ENCODE peak calls at places on chromosomes 7 and 10, in four cellular contexts. C is AG09309, B is neuronal stem cell, U is OCI-LY7. Q is an unnamed sample.
A peak's percentile ranks its signal among the peaks of the same experiment; 100 is the strongest.

GRCh38 chr10:132607491-132607890 is 69.9 kb downstream of the INPP5A start:
- DNase-seq in U (no peak), B (no peak), C (no peak), Q (no peak)

GRCh38 chr10:42960491-42961155 is 116.2 kb upstream of the RET start:
- DNase-seq in B (no peak), U (no peak), C (no peak), Q (no peak)

GRCh38 chr10:89352039-89352597 is 24.3 kb downstream of the IFIT3 start:
- DNase-seq in B (no peak), U (no peak), C (peak; percentile 94), Q (peak; percentile 78)

GRCh38 chr10:112970036-112970435 is 20.0 kb downstream of the TCF7L2 start:
- DNase-seq in C (no peak), U (no peak), B (no peak), Q (no peak)

GRCh38 chr7:7989133-7989984 is 20.8 kb downstream of the GLCCI1 start:
- DNase-seq in C (no peak), B (no peak), U (no peak), Q (no peak)

GRCh38 chr10:27558612-27559020 is 54.5 kb downstream of the RAB18 start:
- DNase-seq in C (peak; percentile 20), B (peak; percentile 26), U (peak; percentile 68), Q (peak; percentile 9)

GRCh38 chr10:127314797-127315196 is 118.4 kb upstream of the INSYN2A start:
- DNase-seq in C (no peak), U (no peak), B (no peak), Q (no peak)

GRCh38 chr7:139901840-139902370 is 72.8 kb downstream of the TBXAS1 start:
- DNase-seq in B (no peak), U (no peak), C (no peak), Q (no peak)

GRCh38 chr10:103837370-103838094 is 17.8 kb downstream of the SH3PXD2A start:
- DNase-seq in U (peak; percentile 70), B (no peak), C (no peak), Q (no peak)

GRCh38 chr7:128344431-128344774 is 695 bp upstream of the RBM28 start:
- DNase-seq in U (no peak), B (no peak), C (no peak), Q (no peak)
- H3K4me3 ChIP-seq in U (no peak overlapping the region), B (no peak overlapping the region), C (no peak overlapping the region), Q (no peak overlapping the region)

GRCh38 chr10:117550042-117550441 is 7.5 kb downstream of the EMX2 start:
- DNase-seq in C (no peak), B (no peak), U (no peak), Q (no peak)
- H3K4me3 ChIP-seq in C (no peak overlapping the region), B (no peak overlapping the region), U (no peak overlapping the region), Q (no peak overlapping the region)

DNA sequence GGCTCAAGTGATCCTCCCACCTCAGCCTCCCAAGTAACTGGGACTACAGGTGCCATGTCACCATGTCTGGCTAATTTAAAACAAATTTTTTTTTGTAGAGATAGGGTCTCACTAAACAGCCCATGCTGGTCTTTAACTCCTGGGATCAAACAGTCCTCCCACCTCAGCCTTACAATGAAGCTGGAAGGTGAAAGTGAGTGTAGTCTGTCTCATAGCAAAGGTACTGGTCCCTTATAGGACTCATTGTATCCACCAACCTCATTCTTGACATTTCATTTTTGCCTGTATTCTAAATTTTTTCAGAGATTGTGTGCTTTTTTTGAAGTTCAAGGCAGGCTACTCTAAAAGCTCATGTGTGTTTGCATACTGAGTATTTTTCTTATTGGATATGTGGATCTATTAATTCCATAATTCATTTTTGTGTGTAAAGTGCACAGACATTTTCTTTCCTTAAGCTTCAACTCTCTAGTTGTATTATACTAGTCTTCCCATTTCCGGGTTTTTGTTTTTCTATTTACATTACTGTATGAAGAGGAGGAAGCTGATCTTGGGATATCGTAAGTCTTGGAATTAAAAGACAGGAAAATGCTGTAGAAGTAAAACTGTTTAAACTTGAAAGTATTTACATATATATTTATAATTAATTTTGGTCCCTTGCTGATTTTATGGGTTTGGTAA is 13.3 kb downstream of the KMT2E start:
- DNase-seq in B (no peak), U (no peak), C (no peak), Q (no peak)
- H3K4me3 ChIP-seq in B (no peak overlapping the region), U (no peak overlapping the region), C (no peak overlapping the region), Q (no peak overlapping the region)

GRCh38 chr7:15684834-15685233 is 1.6 kb downstream of the MEOX2 start:
- DNase-seq in B (peak; percentile 20), C (no peak), U (no peak), Q (no peak)

GRCh38 chr7:15686209-15686956 is at the start of gene MEOX2:
- DNase-seq in C (no peak), U (no peak), B (peak; percentile 44), Q (peak; percentile 62)

GRCh38 chr7:15686957-15687644 is 618 bp upstream of the MEOX2 start:
- DNase-seq in B (peak; percentile 12), C (no peak), U (no peak), Q (no peak)

GRCh38 chr7:15685358-15686181 is 913 bp downstream of the MEOX2 start:
- DNase-seq in C (peak; percentile 82), U (no peak), B (peak; percentile 26), Q (peak; percentile 71)

DNA sequence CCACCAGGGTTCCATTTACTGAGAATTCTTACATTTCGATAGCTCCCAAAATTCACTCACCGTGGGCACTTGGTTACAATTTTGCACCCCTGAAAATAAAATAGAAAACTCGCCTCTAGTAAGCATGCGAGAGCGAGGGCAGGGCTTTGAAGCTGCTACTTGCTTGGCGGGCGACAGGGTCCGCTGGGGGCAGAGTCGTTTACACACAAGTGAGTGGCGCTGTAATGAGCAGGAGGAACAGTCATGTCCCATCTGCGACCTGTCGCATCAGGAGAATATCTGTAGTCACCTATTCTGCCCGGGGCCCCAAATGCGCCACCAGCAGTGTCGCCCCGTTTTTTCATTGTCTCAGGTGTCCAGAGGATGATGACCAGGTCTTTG is 1.2 kb upstream of the MEOX2 start:
- DNase-seq in B (peak; percentile 41), C (no peak), U (no peak), Q (no peak)
- H3K4me3 ChIP-seq in B (no peak overlapping the region), C (no peak overlapping the region), U (no peak overlapping the region), Q (peak overlapping the region; percentile 64)

DNA sequence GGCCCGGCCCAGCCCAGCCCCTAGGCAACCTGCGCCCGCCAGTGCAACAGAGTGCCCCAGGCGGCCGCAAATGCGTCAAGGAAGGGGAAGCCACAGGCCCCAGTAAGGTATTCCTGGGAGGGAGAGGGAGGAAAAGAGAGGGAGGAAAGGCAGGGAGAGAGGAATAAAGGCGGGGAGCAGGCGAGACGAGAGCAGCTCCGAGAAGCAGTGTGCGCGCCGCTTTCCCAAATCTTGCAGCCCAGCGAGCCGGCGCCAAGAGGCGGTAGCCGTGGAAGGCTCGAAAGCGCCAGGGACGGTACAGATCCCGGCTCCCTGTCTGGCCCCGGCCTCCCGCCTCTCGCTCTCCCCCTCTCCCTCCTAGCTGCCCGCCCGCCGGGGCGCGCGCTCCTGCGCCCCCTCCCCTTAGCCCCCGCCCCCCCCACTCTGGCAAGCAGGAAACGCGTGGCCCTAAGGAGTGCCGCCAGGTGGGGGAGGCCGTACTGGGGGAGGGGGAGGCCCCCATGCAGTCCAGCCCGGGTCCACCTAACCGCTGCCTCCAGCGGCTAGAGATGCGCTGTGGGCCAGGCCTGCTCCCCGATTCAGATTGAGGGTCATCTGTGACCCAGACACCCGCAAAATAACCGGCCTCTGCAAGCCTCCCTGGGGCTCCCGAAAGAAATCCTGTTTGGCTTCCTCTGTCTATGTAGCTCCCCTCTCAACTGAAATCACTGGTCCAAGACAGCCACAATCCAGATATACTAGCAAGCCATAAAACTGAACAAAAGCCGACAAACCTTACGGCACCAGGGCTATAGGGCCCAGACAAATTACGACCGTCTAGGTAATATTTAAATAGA is 4.2 kb downstream of the HOXA10 start:
- DNase-seq in U (no peak), B (no peak), C (no peak), Q (no peak)
- H3K4me3 ChIP-seq in U (no peak overlapping the region), B (no peak overlapping the region), C (peak overlapping the region; percentile 87), Q (peak overlapping the region; percentile 78)

GRCh38 chr7:94530114-94530513 is 20.5 kb downstream of the CASD1 start:
- DNase-seq in B (no peak), C (no peak), U (no peak), Q (no peak)

GRCh38 chr7:94525917-94526316 is 16.3 kb downstream of the CASD1 start:
- DNase-seq in C (no peak), U (no peak), B (no peak), Q (no peak)

GRCh38 chr7:94529516-94529915 is 19.9 kb downstream of the CASD1 start:
- DNase-seq in C (peak; percentile 38), U (no peak), B (no peak), Q (no peak)
- H3K4me3 ChIP-seq in C (no peak overlapping the region), U (no peak overlapping the region), B (no peak overlapping the region), Q (no peak overlapping the region)

GRCh38 chr7:128937271-128937646 is 468 bp upstream of the IRF5 start:
- DNase-seq in U (no peak), B (no peak), C (no peak), Q (no peak)
- H3K4me3 ChIP-seq in U (no peak overlapping the region), B (peak overlapping the region; percentile 77), C (no peak overlapping the region), Q (peak overlapping the region; percentile 3)

DNA sequence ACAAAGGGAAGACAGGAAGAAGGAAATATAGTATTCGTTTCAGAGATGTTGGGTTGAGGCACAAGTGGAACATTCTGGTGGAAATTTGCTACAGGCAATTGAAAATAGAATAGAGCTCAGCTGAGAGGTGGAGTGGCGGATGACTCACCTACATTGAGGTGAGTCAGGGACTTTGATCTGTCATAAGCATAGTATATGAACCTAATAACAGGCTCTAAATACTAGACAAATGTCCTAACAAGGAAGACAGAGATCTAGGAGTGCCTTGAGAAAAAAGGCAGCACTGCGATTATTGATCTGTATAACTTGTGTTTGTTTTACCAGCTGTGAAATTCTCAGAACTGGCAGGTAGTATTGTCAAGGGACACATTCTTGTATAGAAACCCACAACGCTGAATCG is 907 bp upstream of the IFRD1 start:
- DNase-seq in U (peak; percentile 4), C (no peak), B (no peak), Q (no peak)
- H3K4me3 ChIP-seq in U (peak overlapping the region; percentile 95), C (peak overlapping the region; percentile 100), B (no peak overlapping the region), Q (peak overlapping the region; percentile 98)

GRCh38 chr7:128124786-128125185 is 93.5 kb upstream of the LRRC4 start:
- DNase-seq in U (no peak), B (no peak), C (no peak), Q (no peak)

GRCh38 chr7:128123291-128124037 is 92.2 kb upstream of the LRRC4 start:
- DNase-seq in B (peak; percentile 64), C (no peak), U (no peak), Q (no peak)

GRCh38 chr7:128121731-128122576 is 90.7 kb upstream of the LRRC4 start:
- DNase-seq in U (no peak), B (no peak), C (no peak), Q (no peak)

GRCh38 chr7:128120976-128121490 is 89.8 kb upstream of the LRRC4 start:
- DNase-seq in C (no peak), U (no peak), B (no peak), Q (no peak)

DNA sequence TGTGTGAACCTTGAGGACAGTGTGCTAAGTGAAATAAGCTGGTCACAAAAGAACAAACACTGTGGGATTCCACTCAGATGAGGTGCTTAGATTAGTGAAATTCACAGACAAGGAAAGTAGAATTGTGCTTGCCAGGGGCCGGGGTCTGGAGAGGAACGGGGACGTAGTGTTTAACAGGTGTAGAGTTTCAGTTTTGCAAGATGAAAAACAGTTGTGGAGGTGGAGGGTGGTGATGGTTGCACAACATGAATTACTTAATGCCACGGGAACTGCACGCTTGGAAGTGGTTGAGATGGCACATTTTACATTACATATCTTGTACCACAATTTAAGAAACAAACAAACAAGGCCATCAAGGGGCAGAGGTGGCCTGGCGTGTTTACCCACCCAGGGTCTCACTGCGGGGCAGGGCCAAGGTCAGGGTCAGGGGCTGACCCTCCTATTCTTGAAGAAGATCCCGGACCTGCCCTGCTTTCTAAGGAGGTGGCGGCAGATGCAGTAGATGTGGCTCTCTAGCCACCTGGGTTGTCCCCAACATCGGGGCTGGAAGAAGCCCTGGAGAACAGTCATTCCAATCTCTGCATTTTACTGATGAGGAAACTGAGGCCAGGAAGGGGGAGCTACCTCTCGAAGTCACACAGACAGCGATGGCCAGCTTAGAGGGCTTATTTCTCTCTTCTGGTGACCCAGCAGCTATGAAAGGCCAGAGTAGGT is 91.5 kb upstream of the LRRC4 start:
- DNase-seq in C (no peak), U (no peak), B (no peak), Q (no peak)
- H3K4me3 ChIP-seq in C (no peak overlapping the region), U (no peak overlapping the region), B (no peak overlapping the region), Q (no peak overlapping the region)

Q was measured in skeletal muscle cell.